ENCODE peak calls at places on chromosomes 11 and 22, in four cellular contexts. T is pulmonary artery endothelial cell; Y is CD8-positive, alpha-beta memory T cell; W is AG04450. Z is an unnamed sample.

GRCh38 chr11:44622190-44622650 is 56.8 kb downstream of the CD82 start:
- DNase-seq in T (no peak), Y (no peak), W (no peak), Z (peak)

GRCh38 chr11:11230802-11231562 is 122.1 kb downstream of the CSNK2A3 start:
- DNase-seq in Y (no peak), W (no peak), T (no peak), Z (no peak)

GRCh38 chr11:110801328-110801727 is 89.1 kb upstream of the ARHGAP20 start:
- DNase-seq in T (peak), Y (no peak), W (no peak), Z (no peak)

GRCh38 chr11:72081184-72081644 is 564 bp downstream of the LRRC51 start:
- DNase-seq in W (no peak), T (no peak), Y (no peak), Z (no peak)

GRCh38 chr11:83773950-83774880 is 488.0 kb upstream of the CCDC90B start:
- DNase-seq in Y (no peak), W (no peak), T (no peak), Z (no peak)

GRCh38 chr22:19819911-19820879 is 34.5 kb downstream of the GNB1L start:
- DNase-seq in W (no peak), T (no peak), Y (no peak), Z (peak)

GRCh38 chr11:108199446-108200321 is 22.8 kb downstream of the NPAT start:
- DNase-seq in Y (no peak), T (no peak), W (no peak), Z (no peak)

GRCh38 chr11:1326435-1327063 is 17.1 kb upstream of the TOLLIP start:
- DNase-seq in T (no peak), Y (no peak), W (peak), Z (peak)

GRCh38 chr22:42925598-42925997 is 68.5 kb upstream of the ARFGAP3 start:
- DNase-seq in Y (no peak), W (no peak), T (no peak), Z (no peak)

GRCh38 chr11:68012843-68013610 is 2.9 kb downstream of the ALDH3B1 start:
- DNase-seq in Y (no peak), W (peak), T (no peak), Z (no peak)

GRCh38 chr11:9001736-9002135 is 2.1 kb downstream of the NRIP3 start:
- DNase-seq in W (peak), Y (no peak), T (peak), Z (no peak)

GRCh38 chr11:93652161-93652597 is 9.3 kb upstream of the CEP295 start:
- DNase-seq in Y (peak), W (no peak), T (no peak), Z (no peak)

GRCh38 chr11:66003291-66003690 is 988 bp downstream of the BANF1 start:
- DNase-seq in Y (no peak), T (no peak), W (no peak), Z (no peak)

GRCh38 chr22:26053737-26054316 is 115.4 kb upstream of the SEZ6L start:
- DNase-seq in Y (no peak), W (no peak), T (no peak), Z (no peak)

GRCh38 chr22:36775589-36775965 is 342 bp downstream of the IFT27 start:
- DNase-seq in T (no peak), Y (peak), W (no peak), Z (peak)

GRCh38 chr11:2587976-2588748 is 111.6 kb downstream of the KCNQ1OT1 start:
- DNase-seq in T (no peak), W (no peak), Y (no peak), Z (no peak)

GRCh38 chr11:12388939-12389670 is 11.7 kb downstream of the PARVA start:
- DNase-seq in T (no peak), Y (no peak), W (no peak), Z (no peak)

GRCh38 chr11:35293699-35294098 is 125.7 kb downstream of the SLC1A2 start:
- DNase-seq in Y (no peak), W (no peak), T (no peak), Z (no peak)

GRCh38 chr11:101336858-101337257 is 207.2 kb upstream of the PGR start:
- DNase-seq in T (no peak), W (no peak), Y (no peak), Z (no peak)

GRCh38 chr22:37557321-37558001 is 2.8 kb upstream of the CDC42EP1 start:
- DNase-seq in W (no peak), Y (no peak), T (no peak), Z (peak)

GRCh38 chr22:32336185-32336603 is 21.5 kb upstream of the RFPL3 start:
- DNase-seq in W (no peak), T (no peak), Y (no peak), Z (no peak)

Z was measured in left lobe of liver.